ENCODE peak calls at places on chromosomes 2 and 18, in six cellular contexts. A, Q, P, E, J and X are unnamed samples.

GRCh38 chr2:131492418-131493198 is 411 bp upstream of the MZT2A start:
- DNase-seq in A (peak; percentile 93), Q (peak; percentile 97), P (peak; percentile 91), E (peak; percentile 82), J (peak; percentile 95), X (peak; percentile 96)

GRCh38 chr18:10006261-10006903 is 92.6 kb downstream of the VAPA start:
- DNase-seq in A (no peak), Q (peak; percentile 27), P (no peak), E (peak; percentile 12), J (no peak), X (no peak)

GRCh38 chr2:127175821-127176354 is 44.2 kb downstream of the CYP27C1 start:
- DNase-seq in A (peak; percentile 24), Q (no peak), P (no peak), E (no peak), J (no peak), X (no peak)

GRCh38 chr2:62554440-62554839 is 48.4 kb upstream of the TMEM17 start:
- DNase-seq in A (no peak), Q (no peak), P (no peak), E (no peak), J (no peak), X (no peak)

GRCh38 chr2:71379086-71379485 is 47.5 kb downstream of the ZNF638 start:
- DNase-seq in A (no peak), Q (peak; percentile 62), P (no peak), E (peak; percentile 88), J (no peak), X (no peak)

GRCh38 chr2:195575879-195576391 is 81.1 kb upstream of the SLC39A10 start:
- DNase-seq in A (no peak), Q (peak; percentile 94), P (no peak), E (peak; percentile 87), J (no peak), X (no peak)

GRCh38 chr2:136057023-136057801 is 60.7 kb downstream of the CXCR4 start:
- DNase-seq in A (no peak), Q (no peak), P (no peak), E (no peak), J (no peak), X (no peak)

GRCh38 chr18:30486856-30487255 is 555.7 kb downstream of the DSC3 start:
- DNase-seq in A (no peak), Q (peak; percentile 33), P (no peak), E (peak; percentile 81), J (no peak), X (no peak)

GRCh38 chr2:19538411-19538963 is 180.1 kb upstream of the OSR1 start:
- DNase-seq in A (peak; percentile 31), Q (peak; percentile 99), P (no peak), E (peak; percentile 98), J (no peak), X (no peak)

GRCh38 chr2:241035142-241035817 is 36.9 kb downstream of the SNED1 start:
- DNase-seq in A (no peak), Q (no peak), P (peak; percentile 51), E (no peak), J (no peak), X (no peak)

GRCh38 chr18:49754866-49755265 is 58.5 kb downstream of the ACAA2 start:
- DNase-seq in A (no peak), Q (no peak), P (no peak), E (peak; percentile 27), J (no peak), X (no peak)

GRCh38 chr18:36728345-36728744 is 100.5 kb downstream of the TPGS2 start:
- DNase-seq in A (no peak), Q (no peak), P (no peak), E (no peak), J (no peak), X (no peak)

GRCh38 chr2:96524482-96525210 is 11.9 kb upstream of the ARID5A start:
- DNase-seq in A (no peak), Q (no peak), P (no peak), E (no peak), J (no peak), X (no peak)

GRCh38 chr2:188810591-188810990 is 163.6 kb upstream of the COL3A1 start:
- DNase-seq in A (no peak), Q (no peak), P (no peak), E (peak; percentile 91), J (no peak), X (no peak)

GRCh38 chr2:3470166-3470651 is 49.1 kb downstream of the ADI1 start:
- DNase-seq in A (peak; percentile 88), Q (no peak), P (no peak), E (peak; percentile 94), J (peak; percentile 47), X (peak; percentile 78)

GRCh38 chr2:74081030-74081429 is 66.7 kb downstream of the BOLA3 start:
- DNase-seq in A (no peak), Q (no peak), P (no peak), E (no peak), J (no peak), X (no peak)

GRCh38 chr18:24763765-24764548 is 303.5 kb downstream of the HRH4 start:
- DNase-seq in A (no peak), Q (peak; percentile 4), P (no peak), E (peak; percentile 38), J (no peak), X (no peak)

GRCh38 chr2:101388232-101388631 is 929 bp upstream of the CREG2 start:
- DNase-seq in A (no peak), Q (peak; percentile 88), P (no peak), E (peak; percentile 60), J (no peak), X (no peak)

GRCh38 chr2:226002438-226002837 is 602.9 kb downstream of the NYAP2 start:
- DNase-seq in A (no peak), Q (peak; percentile 70), P (no peak), E (peak; percentile 79), J (no peak), X (no peak)

GRCh38 chr2:202115385-202116060 is 42.5 kb downstream of the KIAA2012 start:
- DNase-seq in A (no peak), Q (peak; percentile 76), P (no peak), E (peak; percentile 73), J (no peak), X (no peak)

GRCh38 chr2:230865324-230865765 is 603 bp downstream of the ITM2C start:
- DNase-seq in A (no peak), Q (no peak), P (no peak), E (no peak), J (no peak), X (no peak)

GRCh38 chr2:137964066-137964858 is at the start of gene HNMT:
- DNase-seq in A (peak; percentile 58), Q (peak; percentile 84), P (no peak), E (peak; percentile 55), J (peak; percentile 41), X (peak; percentile 53)

GRCh38 chr2:238772635-238773297 is 75.1 kb upstream of the TWIST2 start:
- DNase-seq in A (no peak), Q (no peak), P (no peak), E (no peak), J (no peak), X (no peak)

GRCh38 chr2:109500910-109501309 is 112.9 kb downstream of the SEPTIN10 start:
- DNase-seq in A (no peak), Q (no peak), P (no peak), E (no peak), J (no peak), X (no peak)

GRCh38 chr2:109497911-109498870 is 115.6 kb downstream of the SEPTIN10 start:
- DNase-seq in A (no peak), Q (no peak), P (no peak), E (no peak), J (no peak), X (no peak)

GRCh38 chr2:109498906-109499305 is 114.9 kb downstream of the SEPTIN10 start:
- DNase-seq in A (no peak), Q (no peak), P (no peak), E (no peak), J (no peak), X (no peak)

GRCh38 chr2:109501461-109501860 is 112.3 kb downstream of the SEPTIN10 start:
- DNase-seq in A (no peak), Q (no peak), P (no peak), E (no peak), J (no peak), X (no peak)

GRCh38 chr2:109499549-109499948 is 114.2 kb downstream of the SEPTIN10 start:
- DNase-seq in A (peak; percentile 38), Q (peak; percentile 80), P (no peak), E (no peak), J (no peak), X (no peak)
- H3K4me1 ChIP-seq in A (no peaks in the 10 kb centered on the region), Q (peaks cover 34% of the 10 kb centered on the region), P (no peaks in the 10 kb centered on the region), E (peaks cover 13% of the 10 kb centered on the region), J (no peaks in the 10 kb centered on the region), X (peaks cover 26% of the 10 kb centered on the region)

GRCh38 chr2:68088950-68089349 is 26.1 kb upstream of the C1D start:
- DNase-seq in A (no peak), Q (peak; percentile 11), P (no peak), E (peak; percentile 16), J (no peak), X (no peak)

GRCh38 chr2:68086166-68086565 is 23.4 kb upstream of the C1D start:
- DNase-seq in A (no peak), Q (no peak), P (no peak), E (no peak), J (no peak), X (no peak)

GRCh38 chr2:68091439-68092034 is 28.7 kb upstream of the C1D start:
- DNase-seq in A (no peak), Q (no peak), P (no peak), E (no peak), J (no peak), X (no peak)

GRCh38 chr2:68093634-68094033 is 30.8 kb upstream of the C1D start:
- DNase-seq in A (no peak), Q (no peak), P (no peak), E (no peak), J (no peak), X (no peak)

GRCh38 chr2:68089961-68090360 is 27.2 kb upstream of the C1D start:
- DNase-seq in A (no peak), Q (no peak), P (no peak), E (no peak), J (no peak), X (no peak)
- H3K27ac ChIP-seq in A (no peak overlapping the region), Q (no peak overlapping the region), P (no peak overlapping the region), E (no peak overlapping the region), J (no peak overlapping the region), X (no peak overlapping the region)

DNA sequence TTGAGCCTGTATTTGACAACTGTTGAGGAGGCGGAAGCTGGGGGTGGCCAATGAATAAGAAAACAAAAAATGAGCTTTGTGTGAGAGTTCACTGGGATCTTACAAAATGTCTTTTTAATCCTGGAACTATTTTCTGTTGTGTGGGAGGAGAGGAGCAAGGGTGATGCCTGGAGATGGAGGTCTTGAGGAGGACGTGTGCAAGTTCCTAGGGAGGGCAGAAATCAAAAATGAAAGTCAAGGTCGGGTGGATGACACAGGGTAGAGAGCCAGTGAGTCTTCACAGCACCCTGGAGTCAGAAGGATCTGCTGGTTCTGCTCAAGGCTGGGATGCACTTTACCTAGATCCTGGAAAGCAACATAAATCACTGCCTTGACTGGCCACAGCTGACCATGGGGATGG is 180.3 kb upstream of the PKDCC start:
- DNase-seq in A (no peak), Q (no peak), P (no peak), E (no peak), J (no peak), X (no peak)
- H3K4me1 ChIP-seq in A (no peaks in the 10 kb centered on the region), Q (peaks cover 5% of the 10 kb centered on the region), P (no peaks in the 10 kb centered on the region), E (peaks cover 7% of the 10 kb centered on the region), J (no peaks in the 10 kb centered on the region), X (no peaks in the 10 kb centered on the region)

DNA sequence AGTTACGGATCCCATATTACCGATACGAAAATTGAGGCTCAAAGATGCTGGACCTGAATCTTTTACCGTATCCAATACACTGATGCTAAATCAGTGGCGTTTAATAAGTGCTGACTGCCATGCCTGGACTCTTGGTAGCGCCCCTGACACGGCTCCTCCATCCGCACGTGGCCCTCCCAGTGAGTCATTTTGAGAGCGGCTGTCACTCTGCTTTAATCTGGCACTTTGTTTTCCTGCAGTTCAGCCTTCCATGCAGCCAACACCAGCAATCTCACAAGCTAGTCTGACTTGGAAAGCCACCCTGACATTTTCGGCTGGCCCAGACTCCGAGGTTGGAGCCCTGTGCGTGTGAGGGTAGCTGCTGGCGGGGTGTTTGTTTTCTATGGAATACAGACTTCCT is 155.1 kb upstream of the LMAN1 start:
- DNase-seq in A (no peak), Q (no peak), P (no peak), E (peak; percentile 44), J (no peak), X (no peak)
- H3K27ac ChIP-seq in A (no peak overlapping the region), Q (no peak overlapping the region), P (no peak overlapping the region), E (no peak overlapping the region), J (no peak overlapping the region), X (peak overlapping the region; percentile 36)